ENCODE peak calls at places on chromosomes 4 and X, in five cellular contexts. H is HS-5, W is T-helper 17 cell, E is NCI-H1436, L is pancreas. U is an unnamed sample.
A peak's percentile ranks its signal among the peaks of the same experiment; 100 is the strongest.

GRCh38 chrX:30935985-30936384 is 46.9 kb upstream of the TAB3 start:
- DNase-seq in L (no peak), W (no peak), E (no peak), H (peak; percentile 0), U (no peak)

GRCh38 chr4:140150636-140150885 is 3.4 kb downstream of the MAML3 start:
- DNase-seq in H (no peak), W (no peak), L (no peak), E (no peak), U (no peak)

GRCh38 chr4:70734168-70734954 is 12.6 kb downstream of the RUFY3 start:
- DNase-seq in W (no peak), L (no peak), E (peak; percentile 9), H (no peak), U (no peak)

GRCh38 chrX:48511561-48511960 is 2.8 kb downstream of the PORCN start:
- DNase-seq in E (peak; percentile 1), W (no peak), H (no peak), L (no peak), U (no peak)

GRCh38 chr4:119870868-119871267 is 195.8 kb downstream of the MAD2L1 start:
- DNase-seq in E (no peak), W (no peak), L (no peak), H (no peak), U (no peak)

GRCh38 chr4:40289366-40290188 is 45.6 kb upstream of the CHRNA9 start:
- DNase-seq in H (no peak), E (no peak), W (no peak), L (no peak), U (no peak)

GRCh38 chrX:134600714-134601113 is 57.6 kb downstream of the PLAC1 start:
- DNase-seq in W (no peak), H (no peak), E (no peak), L (no peak), U (no peak)

GRCh38 chr4:530017-530781 is 31.2 kb downstream of the PIGG start:
- DNase-seq in L (no peak), H (no peak), W (no peak), E (no peak), U (no peak)

GRCh38 chrX:65697915-65698796 is 30.7 kb downstream of the MSN start:
- DNase-seq in L (no peak), W (peak; percentile 55), E (no peak), H (no peak), U (no peak)

U was measured in AG04450.